ENCODE peak calls at places on chromosome 2, in five cellular contexts. One of them, this sample, is unnamed.

GRCh38 chr2:8515864-8516533 is 165.9 kb upstream of the ID2 start:
- DNase-seq in heart left ventricle: no peak
- DNase-seq in IMR-90: no peak
- DNase-seq in psoas muscle: no peak
- DNase-seq in upper lobe of right lung: no peak
- DNase-seq in this sample: no peak

GRCh38 chr2:138030459-138030858 is 66.2 kb downstream of the HNMT start:
- DNase-seq in psoas muscle: no peak
- DNase-seq in IMR-90: peak; percentile 52
- DNase-seq in heart left ventricle: no peak
- DNase-seq in upper lobe of right lung: no peak
- DNase-seq in this sample: no peak

GRCh38 chr2:207241198-207241597 is 75.5 kb upstream of the KLF7 start:
- DNase-seq in heart left ventricle: no peak
- DNase-seq in upper lobe of right lung: no peak
- DNase-seq in IMR-90: peak; percentile 32
- DNase-seq in psoas muscle: no peak
- DNase-seq in this sample: no peak

GRCh38 chr2:135245055-135245454 is 193.0 kb downstream of the RAB3GAP1 start:
- DNase-seq in upper lobe of right lung: no peak
- DNase-seq in heart left ventricle: no peak
- DNase-seq in IMR-90: peak; percentile 73
- DNase-seq in psoas muscle: no peak
- DNase-seq in this sample: no peak

GRCh38 chr2:232129483-232129882 is 168.0 kb downstream of the DIS3L2 start:
- DNase-seq in heart left ventricle: no peak
- DNase-seq in upper lobe of right lung: no peak
- DNase-seq in psoas muscle: no peak
- DNase-seq in IMR-90: no peak
- DNase-seq in this sample: no peak

GRCh38 chr2:55168221-55169154 is 63.6 kb downstream of the CLHC1 start:
- DNase-seq in heart left ventricle: peak; percentile 42
- DNase-seq in upper lobe of right lung: no peak
- DNase-seq in IMR-90: peak; percentile 85
- DNase-seq in psoas muscle: no peak
- DNase-seq in this sample: peak; percentile 52

GRCh38 chr2:120390381-120391055 is 44.6 kb downstream of the INHBB start:
- DNase-seq in psoas muscle: peak; percentile 38
- DNase-seq in IMR-90: no peak
- DNase-seq in upper lobe of right lung: no peak
- DNase-seq in heart left ventricle: no peak
- DNase-seq in this sample: no peak

GRCh38 chr2:159484537-159484936 is 131.8 kb downstream of the BAZ2B start:
- DNase-seq in upper lobe of right lung: no peak
- DNase-seq in psoas muscle: no peak
- DNase-seq in heart left ventricle: no peak
- DNase-seq in IMR-90: no peak
- DNase-seq in this sample: no peak

GRCh38 chr2:214450118-214450894 is 39.5 kb downstream of the VWC2L start:
- DNase-seq in psoas muscle: no peak
- DNase-seq in upper lobe of right lung: no peak
- DNase-seq in IMR-90: no peak
- DNase-seq in heart left ventricle: no peak
- DNase-seq in this sample: no peak

GRCh38 chr2:105328281-105329196 is 996 bp downstream of the TGFBRAP1 start:
- DNase-seq in heart left ventricle: peak; percentile 30
- DNase-seq in upper lobe of right lung: peak; percentile 64
- DNase-seq in psoas muscle: peak; percentile 61
- DNase-seq in IMR-90: peak; percentile 50
- DNase-seq in this sample: no peak

GRCh38 chr2:201697899-201698298 is 545 bp downstream of the MPP4 start:
- DNase-seq in psoas muscle: no peak
- DNase-seq in upper lobe of right lung: no peak
- DNase-seq in IMR-90: peak; percentile 86
- DNase-seq in heart left ventricle: no peak
- DNase-seq in this sample: no peak

GRCh38 chr2:214960677-214961076 is 151.2 kb upstream of the BARD1 start:
- DNase-seq in psoas muscle: no peak
- DNase-seq in IMR-90: peak; percentile 1
- DNase-seq in heart left ventricle: no peak
- DNase-seq in upper lobe of right lung: no peak
- DNase-seq in this sample: no peak

GRCh38 chr2:15860760-15861159 is 79.6 kb upstream of the MYCN start:
- DNase-seq in heart left ventricle: no peak
- DNase-seq in IMR-90: no peak
- DNase-seq in upper lobe of right lung: no peak
- DNase-seq in psoas muscle: no peak
- DNase-seq in this sample: no peak

GRCh38 chr2:36481709-36482108 is 116.3 kb downstream of the FEZ2 start:
- DNase-seq in upper lobe of right lung: no peak
- DNase-seq in psoas muscle: no peak
- DNase-seq in IMR-90: no peak
- DNase-seq in heart left ventricle: no peak
- DNase-seq in this sample: no peak

GRCh38 chr2:213098612-213099011 is 52.8 kb downstream of the IKZF2 start:
- DNase-seq in psoas muscle: no peak
- DNase-seq in IMR-90: no peak
- DNase-seq in heart left ventricle: no peak
- DNase-seq in upper lobe of right lung: no peak
- DNase-seq in this sample: peak; percentile 26

GRCh38 chr2:238636269-238637073 is 209.7 kb downstream of the ASB1 start:
- DNase-seq in psoas muscle: no peak
- DNase-seq in upper lobe of right lung: no peak
- DNase-seq in heart left ventricle: no peak
- DNase-seq in IMR-90: peak; percentile 40
- DNase-seq in this sample: no peak

DNA sequence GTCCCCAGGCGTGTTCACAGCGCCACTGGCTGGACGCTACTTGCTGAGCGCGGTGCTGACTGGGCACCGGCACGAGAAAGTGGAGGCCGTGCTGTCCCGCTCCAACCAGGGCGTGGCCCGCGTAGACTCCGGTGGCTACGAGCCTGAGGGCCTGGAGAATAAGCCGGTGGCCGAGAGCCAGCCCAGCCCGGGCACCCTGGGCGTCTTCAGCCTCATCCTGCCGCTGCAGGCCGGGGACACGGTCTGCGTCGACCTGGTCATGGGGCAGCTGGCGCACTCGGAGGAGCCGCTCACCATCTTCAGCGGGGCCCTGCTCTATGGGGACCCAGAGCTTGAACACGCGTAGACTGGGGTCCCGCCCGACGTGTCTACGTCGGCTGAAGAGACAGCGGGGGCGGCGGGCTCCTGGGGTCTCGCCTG is 892 bp upstream of the KHK start:
- DNase-seq in upper lobe of right lung: peak; percentile 91
- DNase-seq in IMR-90: peak; percentile 45
- DNase-seq in psoas muscle: peak; percentile 91
- DNase-seq in heart left ventricle: peak; percentile 81
- DNase-seq in this sample: peak; percentile 77
- TF ChIP-seq CTCF in upper lobe of right lung: peak; percentile 48
- TF ChIP-seq CTCF in IMR-90: peak; percentile 40
- TF ChIP-seq CTCF in psoas muscle: peak; percentile 49
- TF ChIP-seq CTCF in heart left ventricle: peak; percentile 30
- TF ChIP-seq CTCF in this sample: peak; percentile 28

DNA sequence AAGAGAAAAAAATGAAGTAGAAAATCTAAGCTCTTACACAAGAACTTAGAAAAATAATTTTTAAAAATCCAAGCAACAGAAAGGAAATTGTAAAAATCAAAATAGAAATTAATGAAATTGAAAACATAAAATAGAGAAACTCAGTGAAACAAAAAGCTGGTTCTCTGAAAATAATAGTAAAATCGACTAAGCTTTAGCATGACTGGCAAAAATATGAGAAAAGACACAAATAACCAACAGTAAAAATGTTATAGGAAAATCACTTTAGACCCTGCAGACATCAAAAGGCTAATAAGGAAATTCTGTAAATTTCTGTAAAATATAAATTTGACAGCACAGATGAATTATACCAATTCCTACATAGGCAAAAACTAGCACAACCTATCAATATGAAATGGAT is 768.9 kb upstream of the LRRTM1 start:
- DNase-seq in IMR-90: no peak
- DNase-seq in heart left ventricle: no peak
- DNase-seq in psoas muscle: no peak
- DNase-seq in upper lobe of right lung: no peak
- DNase-seq in this sample: no peak
- H3K9me3 ChIP-seq in IMR-90: peaks cover 4% of the 10 kb centered on the region
- H3K9me3 ChIP-seq in heart left ventricle: peaks cover 5% of the 10 kb centered on the region
- H3K9me3 ChIP-seq in psoas muscle: peaks cover 3% of the 10 kb centered on the region
- H3K9me3 ChIP-seq in upper lobe of right lung: no peaks in the 10 kb centered on the region
- H3K9me3 ChIP-seq in this sample: peaks cover 7% of the 10 kb centered on the region

GRCh38 chr2:53933329-53933728 is 37.5 kb downstream of the PSME4 start:
- DNase-seq in upper lobe of right lung: no peak
- DNase-seq in heart left ventricle: no peak
- DNase-seq in IMR-90: no peak
- DNase-seq in psoas muscle: no peak
- DNase-seq in this sample: no peak
- H3K36me3 ChIP-seq in upper lobe of right lung: peaks cover 98% of the 10 kb centered on the region
- H3K36me3 ChIP-seq in heart left ventricle: peaks cover 96% of the 10 kb centered on the region
- H3K36me3 ChIP-seq in IMR-90: peaks cover 36% of the 10 kb centered on the region
- H3K36me3 ChIP-seq in psoas muscle: peaks cover 98% of the 10 kb centered on the region
- H3K36me3 ChIP-seq in this sample: peaks cover 100% of the 10 kb centered on the region

DNA sequence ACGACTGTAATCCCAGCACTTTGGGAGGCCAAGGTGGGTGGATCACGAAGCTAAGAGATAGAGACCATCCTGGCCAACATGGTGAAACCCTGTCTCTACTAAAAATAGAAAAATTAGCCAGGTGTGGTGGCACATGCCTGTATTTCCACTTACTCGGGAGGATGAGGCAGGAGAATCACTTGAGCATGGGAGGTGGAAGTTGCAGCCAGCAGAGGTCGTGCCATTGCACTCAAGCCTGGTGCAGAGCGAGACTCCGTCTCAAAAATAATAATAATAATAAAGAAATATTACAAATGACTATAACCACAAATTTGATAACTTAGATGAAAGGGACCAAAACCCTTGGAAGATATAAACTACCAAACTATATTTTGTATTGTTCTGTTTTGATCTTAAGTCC is 226.3 kb upstream of the GULP1 start:
- DNase-seq in upper lobe of right lung: no peak
- DNase-seq in IMR-90: no peak
- DNase-seq in psoas muscle: no peak
- DNase-seq in heart left ventricle: no peak
- DNase-seq in this sample: no peak
- TF ChIP-seq CTCF in upper lobe of right lung: no peak
- TF ChIP-seq CTCF in IMR-90: no peak
- TF ChIP-seq CTCF in psoas muscle: no peak
- TF ChIP-seq CTCF in heart left ventricle: no peak
- TF ChIP-seq CTCF in this sample: no peak

GRCh38 chr2:63301481-63301880 is 250.9 kb downstream of the OTX1 start:
- DNase-seq in psoas muscle: no peak
- DNase-seq in heart left ventricle: no peak
- DNase-seq in IMR-90: no peak
- DNase-seq in upper lobe of right lung: no peak
- DNase-seq in this sample: no peak
- H3K9me3 ChIP-seq in psoas muscle: peaks cover 14% of the 10 kb centered on the region
- H3K9me3 ChIP-seq in heart left ventricle: peaks cover 41% of the 10 kb centered on the region
- H3K9me3 ChIP-seq in IMR-90: peaks cover 29% of the 10 kb centered on the region
- H3K9me3 ChIP-seq in upper lobe of right lung: peaks cover 36% of the 10 kb centered on the region
- H3K9me3 ChIP-seq in this sample: peaks cover 43% of the 10 kb centered on the region

GRCh38 chr2:241244368-241244767 is 55.9 kb downstream of the ANO7 start:
- DNase-seq in heart left ventricle: no peak
- DNase-seq in psoas muscle: no peak
- DNase-seq in upper lobe of right lung: no peak
- DNase-seq in IMR-90: no peak
- DNase-seq in this sample: no peak
- H3K36me3 ChIP-seq in heart left ventricle: peaks cover 100% of the 10 kb centered on the region
- H3K36me3 ChIP-seq in psoas muscle: peaks cover 100% of the 10 kb centered on the region
- H3K36me3 ChIP-seq in upper lobe of right lung: peaks cover 99% of the 10 kb centered on the region
- H3K36me3 ChIP-seq in IMR-90: peaks cover 83% of the 10 kb centered on the region
- H3K36me3 ChIP-seq in this sample: peaks cover 19% of the 10 kb centered on the region

GRCh38 chr2:219527076-219527394 is 12.8 kb downstream of the ASIC4 start:
- DNase-seq in psoas muscle: no peak
- DNase-seq in upper lobe of right lung: no peak
- DNase-seq in IMR-90: no peak
- DNase-seq in heart left ventricle: no peak
- DNase-seq in this sample: no peak
- TF ChIP-seq CTCF in psoas muscle: no peak
- TF ChIP-seq CTCF in upper lobe of right lung: no peak
- TF ChIP-seq CTCF in IMR-90: no peak
- TF ChIP-seq CTCF in heart left ventricle: no peak
- TF ChIP-seq CTCF in this sample: no peak

This sample was measured in heart right ventricle.